ENCODE peak calls at places on chromosomes 2 and 18, in four cellular contexts. O, Z, K and T are unnamed samples.

GRCh38 chr2:72115361-72116080 is 32.1 kb downstream of the CYP26B1 start:
- ATAC-seq in K (peak), Z (no peak), O (no peak), T (no peak)

GRCh38 chr2:112836695-112837117 is at the start of gene IL1B:
- ATAC-seq in K (peak), O (no peak), Z (peak), T (no peak)

GRCh38 chr2:18550383-18550905 is 10.0 kb downstream of the RDH14 start:
- ATAC-seq in Z (no peak), K (no peak), O (no peak), T (no peak)

GRCh38 chr2:209965723-209966122 is 36.7 kb upstream of the RPE start:
- ATAC-seq in K (no peak), Z (no peak), O (no peak), T (no peak)

GRCh38 chr2:88698498-88699233 is 7.2 kb downstream of the RPIA start:
- ATAC-seq in O (no peak), K (peak), Z (no peak), T (no peak)

GRCh38 chr2:131419447-131419846 is 55.5 kb upstream of the RAB6D start:
- ATAC-seq in O (no peak), K (no peak), Z (no peak), T (no peak)

GRCh38 chr2:128601298-128602037 is 282.8 kb upstream of the HS6ST1 start:
- ATAC-seq in K (no peak), Z (no peak), O (no peak), T (no peak)

GRCh38 chr18:79735071-79735980 is 55.7 kb downstream of the CTDP1 start:
- ATAC-seq in Z (no peak), O (no peak), K (no peak), T (no peak)

GRCh38 chr2:9797681-9798556 is 45.4 kb upstream of the TAF1B start:
- ATAC-seq in K (peak), Z (no peak), O (no peak), T (no peak)

GRCh38 chr2:240469239-240469636 is 33.8 kb downstream of the GPC1 start:
- ATAC-seq in Z (no peak), O (no peak), K (no peak), T (no peak)

GRCh38 chr18:64720781-64721464 is 572.0 kb upstream of the LINC00305 start:
- ATAC-seq in K (peak), O (no peak), Z (no peak), T (no peak)

GRCh38 chr2:119744335-119744939 is 15.3 kb upstream of the PTPN4 start:
- ATAC-seq in K (peak), O (peak), Z (no peak), T (peak)

GRCh38 chr18:12838178-12838634 is 45.8 kb downstream of the PTPN2 start:
- ATAC-seq in Z (no peak), O (no peak), K (peak), T (no peak)